ENCODE peak calls at places on chromosomes 5 and 9, in nine cellular contexts. B is dermis microvascular lymphatic vessel endothelial cell; C is AG08396; K is Calu3; Z is iPS-NIHi11; L is NCI-H524; G is bronchial epithelial cell; Y is lower lobe of right lung; R is stimulated activated CD4-positive, alpha-beta T cell treated with anti-CD3 and anti-CD28 coated beads, Interleukin-1b, Interleukin-23, amount 100 ng/mL, for 1 hour. Q is an unnamed sample.

GRCh38 chr9:110029422-110029814 is 178.5 kb downstream of the C9orf152 start:
- DNase-seq in B (peak; percentile 94), C (peak; percentile 58), K (peak; percentile 34), Z (no peak), L (no peak), G (peak; percentile 96), Y (no peak), R (no peak), Q (no peak)

GRCh38 chr5:73142035-73142434 is 21.7 kb downstream of the TMEM171 start:
- DNase-seq in B (no peak), C (no peak), K (no peak), Z (no peak), L (no peak), G (no peak), Y (no peak), R (no peak), Q (no peak)

GRCh38 chr5:77599676-77600075 is 38.8 kb downstream of the OTP start:
- DNase-seq in B (no peak), C (no peak), K (no peak), Z (no peak), L (no peak), G (no peak), Y (no peak), R (no peak), Q (no peak)

GRCh38 chr9:72443855-72444254 is 77.6 kb upstream of the TMC1 start:
- DNase-seq in B (peak; percentile 12), C (no peak), K (no peak), Z (no peak), L (no peak), G (peak; percentile 56), Y (no peak), R (no peak), Q (peak; percentile 91)

GRCh38 chr9:8778356-8778755 is 978.8 kb upstream of the DMAC1 start:
- DNase-seq in B (no peak), C (no peak), K (no peak), Z (no peak), L (no peak), G (no peak), Y (no peak), R (no peak), Q (no peak)

GRCh38 chr5:34547300-34548085 is 108.6 kb upstream of the RAI14 start:
- DNase-seq in B (no peak), C (no peak), K (no peak), Z (no peak), L (no peak), G (no peak), Y (no peak), R (no peak), Q (no peak)

GRCh38 chr9:125561497-125562148 is 145.4 kb downstream of the MAPKAP1 start:
- DNase-seq in B (no peak), C (no peak), K (no peak), Z (no peak), L (no peak), G (no peak), Y (no peak), R (no peak), Q (peak; percentile 56)

GRCh38 chr5:174831985-174832384 is 107.6 kb downstream of the MSX2 start:
- DNase-seq in B (no peak), C (no peak), K (peak; percentile 10), Z (no peak), L (no peak), G (no peak), Y (no peak), R (no peak), Q (no peak)

GRCh38 chr9:119004618-119004990 is 364.6 kb downstream of the BRINP1 start:
- DNase-seq in B (no peak), C (peak; percentile 22), K (no peak), Z (peak; percentile 32), L (no peak), G (no peak), Y (no peak), R (no peak), Q (no peak)

GRCh38 chr9:8365029-8365428 is 565.5 kb upstream of the DMAC1 start:
- DNase-seq in B (peak; percentile 94), C (peak; percentile 1), K (peak; percentile 7), Z (no peak), L (no peak), G (peak; percentile 54), Y (no peak), R (no peak), Q (no peak)

GRCh38 chr5:62271870-62272269 is 34.1 kb upstream of the KIF2A start:
- DNase-seq in B (no peak), C (no peak), K (no peak), Z (no peak), L (no peak), G (no peak), Y (no peak), R (no peak), Q (no peak)

GRCh38 chr5:78552729-78553341 is 95.7 kb downstream of the LHFPL2 start:
- DNase-seq in B (no peak), C (no peak), K (no peak), Z (no peak), L (no peak), G (peak; percentile 66), Y (no peak), R (no peak), Q (no peak)

GRCh38 chr9:70466976-70467551 is 52.6 kb upstream of the KLF9 start:
- DNase-seq in B (peak; percentile 49), C (peak; percentile 33), K (no peak), Z (no peak), L (no peak), G (peak; percentile 96), Y (no peak), R (no peak), Q (no peak)

GRCh38 chr9:4417578-4418325 is 72.5 kb upstream of the SLC1A1 start:
- DNase-seq in B (peak; percentile 22), C (no peak), K (no peak), Z (no peak), L (no peak), G (peak; percentile 59), Y (no peak), R (no peak), Q (no peak)

GRCh38 chr5:125232779-125233230 is 486.4 kb upstream of the ZNF608 start:
- DNase-seq in B (peak; percentile 53), C (peak; percentile 10), K (no peak), Z (no peak), L (peak; percentile 14), G (no peak), Y (no peak), R (no peak), Q (no peak)

GRCh38 chr9:120927125-120928014 is 774 bp upstream of the TRAF1 start:
- DNase-seq in B (no peak), C (no peak), K (no peak), Z (no peak), L (no peak), G (no peak), Y (no peak), R (no peak), Q (peak; percentile 65)

GRCh38 chr9:68507098-68507795 is 33.4 kb downstream of the TMEM252 start:
- DNase-seq in B (peak; percentile 41), C (peak; percentile 8), K (no peak), Z (no peak), L (peak; percentile 2), G (peak; percentile 25), Y (no peak), R (no peak), Q (peak; percentile 37)

GRCh38 chr9:42386477-42386876 is 203.0 kb downstream of the SPATA31A6 start:
- DNase-seq in B (no peak), C (peak; percentile 22), K (no peak), Z (peak; percentile 20), L (no peak), G (no peak), Y (no peak), R (no peak), Q (no peak)

GRCh38 chr5:148729182-148729581 is 74.9 kb upstream of the HTR4 start:
- DNase-seq in B (peak; percentile 32), C (no peak), K (no peak), Z (no peak), L (peak; percentile 2), G (no peak), Y (no peak), R (no peak), Q (no peak)